ENCODE peak calls at places on chromosomes 6 and 20, in five cellular contexts. One of them, this sample, is unnamed. For H3K9me3, the result is how much of the 10 kb centered on the place peaks cover.

GRCh38 chr20:48714764-48715163 is 113.0 kb downstream of the PREX1 start:
- DNase-seq in A549: no peak
- DNase-seq in uterus: no peak
- DNase-seq in psoas muscle: no peak
- DNase-seq in heart right ventricle: no peak
- DNase-seq in this sample: no peak

GRCh38 chr6:170024940-170025339 is 265.9 kb downstream of the DLL1 start:
- DNase-seq in psoas muscle: no peak
- DNase-seq in heart right ventricle: no peak
- DNase-seq in uterus: peak
- DNase-seq in A549: no peak
- DNase-seq in this sample: no peak

GRCh38 chr20:5703542-5704215 is 46.5 kb upstream of the SHLD1 start:
- DNase-seq in psoas muscle: no peak
- DNase-seq in A549: no peak
- DNase-seq in uterus: no peak
- DNase-seq in heart right ventricle: no peak
- DNase-seq in this sample: no peak

GRCh38 chr20:41669708-41670263 is 51.6 kb upstream of the CHD6 start:
- DNase-seq in uterus: no peak
- DNase-seq in A549: no peak
- DNase-seq in heart right ventricle: no peak
- DNase-seq in psoas muscle: no peak
- DNase-seq in this sample: no peak

GRCh38 chr20:51985013-51985415 is 182.7 kb upstream of the SALL4 start:
- DNase-seq in heart right ventricle: no peak
- DNase-seq in A549: peak
- DNase-seq in psoas muscle: no peak
- DNase-seq in uterus: peak
- DNase-seq in this sample: no peak

GRCh38 chr6:109743739-109744138 is 52.6 kb downstream of the FIG4 start:
- DNase-seq in psoas muscle: no peak
- DNase-seq in A549: no peak
- DNase-seq in heart right ventricle: no peak
- DNase-seq in uterus: no peak
- DNase-seq in this sample: no peak

GRCh38 chr20:2042400-2042799 is 48.5 kb upstream of the PDYN start:
- DNase-seq in uterus: no peak
- DNase-seq in heart right ventricle: no peak
- DNase-seq in A549: no peak
- DNase-seq in psoas muscle: no peak
- DNase-seq in this sample: no peak

GRCh38 chr6:31057426-31058003 is 47.2 kb downstream of the MUC22 start:
- DNase-seq in heart right ventricle: no peak
- DNase-seq in psoas muscle: no peak
- DNase-seq in A549: no peak
- DNase-seq in uterus: no peak
- DNase-seq in this sample: no peak

GRCh38 chr6:109910571-109910970 is 67.5 kb upstream of the GPR6 start:
- DNase-seq in psoas muscle: no peak
- DNase-seq in A549: no peak
- DNase-seq in uterus: no peak
- DNase-seq in heart right ventricle: no peak
- DNase-seq in this sample: no peak

GRCh38 chr6:162871966-162872365 is 144.2 kb downstream of the PACRG start:
- DNase-seq in psoas muscle: no peak
- DNase-seq in heart right ventricle: no peak
- DNase-seq in uterus: no peak
- DNase-seq in A549: no peak
- DNase-seq in this sample: no peak

GRCh38 chr6:89058627-89059026 is 21.9 kb upstream of the PNRC1 start:
- DNase-seq in psoas muscle: no peak
- DNase-seq in heart right ventricle: no peak
- DNase-seq in A549: no peak
- DNase-seq in uterus: no peak
- DNase-seq in this sample: no peak

GRCh38 chr6:42762950-42763349 is 17.0 kb upstream of the TBCC start:
- DNase-seq in A549: no peak
- DNase-seq in psoas muscle: no peak
- DNase-seq in uterus: no peak
- DNase-seq in heart right ventricle: no peak
- DNase-seq in this sample: no peak

GRCh38 chr6:167575201-167575696 is 250.4 kb downstream of the TTLL2 start:
- DNase-seq in psoas muscle: no peak
- DNase-seq in uterus: no peak
- DNase-seq in A549: no peak
- DNase-seq in heart right ventricle: no peak
- DNase-seq in this sample: peak

GRCh38 chr6:42914546-42914945 is 1.3 kb upstream of the PTCRA start:
- DNase-seq in uterus: no peak
- DNase-seq in heart right ventricle: no peak
- DNase-seq in psoas muscle: no peak
- DNase-seq in A549: no peak
- DNase-seq in this sample: no peak

GRCh38 chr6:135423649-135424128 is 73.9 kb downstream of the AHI1 start:
- DNase-seq in uterus: no peak
- DNase-seq in A549: peak
- DNase-seq in heart right ventricle: no peak
- DNase-seq in psoas muscle: no peak
- DNase-seq in this sample: no peak

GRCh38 chr20:1429143-1429728 is 36.4 kb upstream of the FKBP1A start:
- DNase-seq in A549: no peak
- DNase-seq in uterus: no peak
- DNase-seq in psoas muscle: no peak
- DNase-seq in heart right ventricle: no peak
- DNase-seq in this sample: no peak

DNA sequence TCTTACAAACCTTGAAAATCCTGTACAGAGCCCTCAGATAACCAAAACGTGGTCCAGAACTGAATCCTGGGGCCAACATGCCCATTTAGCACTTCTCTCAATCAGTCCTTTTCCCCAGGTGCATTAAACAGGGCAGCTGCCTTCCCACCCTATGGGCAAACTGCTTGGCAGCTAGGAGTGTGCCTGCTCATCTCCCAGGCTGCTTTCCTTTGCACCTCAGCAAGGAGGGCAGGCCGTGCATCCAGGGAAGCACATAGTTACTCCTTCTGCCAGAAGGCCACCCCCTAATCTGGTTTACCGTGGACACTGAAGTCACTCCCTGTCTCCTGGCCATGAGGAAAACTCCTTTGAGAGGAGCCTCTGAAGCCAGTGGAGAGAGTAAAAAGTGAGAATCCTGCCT is 10.0 kb downstream of the PKIG start:
- DNase-seq in psoas muscle: no peak
- DNase-seq in uterus: no peak
- DNase-seq in A549: no peak
- DNase-seq in heart right ventricle: no peak
- DNase-seq in this sample: no peak
- H3K27ac ChIP-seq in psoas muscle: no peak
- H3K27ac ChIP-seq in uterus: no peak
- H3K27ac ChIP-seq in A549: no peak
- H3K27ac ChIP-seq in heart right ventricle: peak
- H3K27ac ChIP-seq in this sample: no peak

GRCh38 chr20:31869673-31869941 is 720 bp downstream of the DUSP15 start:
- DNase-seq in A549: no peak
- DNase-seq in heart right ventricle: no peak
- DNase-seq in uterus: no peak
- DNase-seq in psoas muscle: no peak
- DNase-seq in this sample: no peak
- H3K4me3 ChIP-seq in A549: peak
- H3K4me3 ChIP-seq in heart right ventricle: peak
- H3K4me3 ChIP-seq in uterus: peak
- H3K4me3 ChIP-seq in psoas muscle: peak
- H3K4me3 ChIP-seq in this sample: no peak

DNA sequence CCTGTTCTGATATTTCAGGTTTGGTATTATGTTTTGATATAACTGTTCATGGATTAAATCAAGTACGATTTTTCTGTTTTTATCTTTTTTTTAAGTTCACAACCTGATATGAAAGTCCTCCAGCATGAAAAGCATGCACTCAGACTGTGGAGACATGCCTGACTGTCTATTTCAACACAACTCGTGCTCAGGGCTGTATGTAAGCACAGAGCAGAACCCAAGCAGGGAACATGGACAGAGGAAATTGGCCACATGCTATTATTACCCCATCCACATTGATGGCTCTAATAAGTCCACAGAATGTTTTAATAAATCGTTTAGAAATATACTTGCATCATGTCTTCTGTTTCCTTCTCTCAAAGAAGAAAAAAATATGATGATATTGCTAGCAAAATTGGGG is 730.4 kb downstream of the C6orf118 start:
- DNase-seq in heart right ventricle: no peak
- DNase-seq in A549: no peak
- DNase-seq in psoas muscle: no peak
- DNase-seq in uterus: no peak
- DNase-seq in this sample: no peak
- H3K9me3 ChIP-seq in heart right ventricle: under half
- H3K9me3 ChIP-seq in A549: under half
- H3K9me3 ChIP-seq in psoas muscle: under half
- H3K9me3 ChIP-seq in uterus: under half
- H3K9me3 ChIP-seq in this sample: under half

GRCh38 chr20:19047040-19047950 is 165.1 kb upstream of the SLC24A3 start:
- DNase-seq in uterus: no peak
- DNase-seq in psoas muscle: peak
- DNase-seq in heart right ventricle: peak
- DNase-seq in A549: no peak
- DNase-seq in this sample: peak
- H3K27ac ChIP-seq in uterus: no peak
- H3K27ac ChIP-seq in psoas muscle: peak
- H3K27ac ChIP-seq in heart right ventricle: no peak
- H3K27ac ChIP-seq in A549: no peak
- H3K27ac ChIP-seq in this sample: no peak

GRCh38 chr6:13761361-13762036 is 49.9 kb upstream of the RANBP9 start:
- DNase-seq in heart right ventricle: no peak
- DNase-seq in uterus: no peak
- DNase-seq in psoas muscle: no peak
- DNase-seq in A549: no peak
- DNase-seq in this sample: no peak
- H3K4me3 ChIP-seq in heart right ventricle: no peak
- H3K4me3 ChIP-seq in uterus: no peak
- H3K4me3 ChIP-seq in psoas muscle: no peak
- H3K4me3 ChIP-seq in A549: no peak
- H3K4me3 ChIP-seq in this sample: no peak

GRCh38 chr20:46505501-46505900 is 7.9 kb downstream of the ZNF334 start:
- DNase-seq in A549: no peak
- DNase-seq in uterus: no peak
- DNase-seq in heart right ventricle: no peak
- DNase-seq in psoas muscle: no peak
- DNase-seq in this sample: no peak

GRCh38 chr20:46501961-46502360 is 11.4 kb downstream of the ZNF334 start:
- DNase-seq in A549: no peak
- DNase-seq in uterus: no peak
- DNase-seq in psoas muscle: no peak
- DNase-seq in heart right ventricle: no peak
- DNase-seq in this sample: no peak

DNA sequence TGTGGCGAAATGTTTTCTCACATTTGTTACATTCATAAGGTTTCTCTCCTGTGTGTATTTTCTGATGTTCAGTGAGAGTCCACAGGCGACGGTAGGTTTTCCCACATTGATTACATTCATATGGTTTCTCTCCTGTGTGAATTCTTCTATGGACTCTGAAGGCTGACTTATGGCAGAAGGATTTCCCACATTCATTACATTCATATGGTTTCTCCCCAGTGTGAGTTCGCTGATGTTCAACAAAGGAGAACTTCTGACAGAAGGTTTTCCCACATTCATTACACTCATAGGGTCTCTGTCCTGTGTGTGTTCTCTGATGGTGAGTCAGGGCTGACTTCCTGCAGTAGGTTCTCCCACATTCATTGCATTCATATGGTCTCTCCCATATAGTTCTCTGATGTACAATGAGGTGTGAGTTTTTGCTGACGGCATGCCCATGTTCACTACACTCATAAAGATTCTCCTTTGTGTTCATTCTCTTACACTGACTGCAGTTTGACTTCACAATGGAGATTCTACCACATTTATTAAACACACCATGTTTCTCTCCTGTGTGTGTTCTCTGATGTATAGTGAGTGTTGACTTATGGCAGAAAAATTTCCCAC is 11.9 kb downstream of the ZNF334 start:
- DNase-seq in A549: no peak
- DNase-seq in uterus: no peak
- DNase-seq in heart right ventricle: no peak
- DNase-seq in psoas muscle: no peak
- DNase-seq in this sample: no peak
- H3K9me3 ChIP-seq in A549: half or more
- H3K9me3 ChIP-seq in uterus: under half
- H3K9me3 ChIP-seq in heart right ventricle: half or more
- H3K9me3 ChIP-seq in psoas muscle: under half
- H3K9me3 ChIP-seq in this sample: under half

GRCh38 chr6:157763129-157763893 is 59.7 kb upstream of the SNX9 start:
- DNase-seq in uterus: peak
- DNase-seq in heart right ventricle: peak
- DNase-seq in psoas muscle: peak
- DNase-seq in A549: peak
- DNase-seq in this sample: peak

GRCh38 chr6:157760589-157761330 is 62.3 kb upstream of the SNX9 start:
- DNase-seq in psoas muscle: no peak
- DNase-seq in heart right ventricle: no peak
- DNase-seq in A549: peak
- DNase-seq in uterus: peak
- DNase-seq in this sample: no peak

GRCh38 chr6:157761331-157761921 is 61.6 kb upstream of the SNX9 start:
- DNase-seq in psoas muscle: no peak
- DNase-seq in heart right ventricle: no peak
- DNase-seq in uterus: peak
- DNase-seq in A549: no peak
- DNase-seq in this sample: no peak

GRCh38 chr6:157762636-157763035 is 60.4 kb upstream of the SNX9 start:
- DNase-seq in heart right ventricle: no peak
- DNase-seq in uterus: no peak
- DNase-seq in A549: peak
- DNase-seq in psoas muscle: no peak
- DNase-seq in this sample: no peak

DNA sequence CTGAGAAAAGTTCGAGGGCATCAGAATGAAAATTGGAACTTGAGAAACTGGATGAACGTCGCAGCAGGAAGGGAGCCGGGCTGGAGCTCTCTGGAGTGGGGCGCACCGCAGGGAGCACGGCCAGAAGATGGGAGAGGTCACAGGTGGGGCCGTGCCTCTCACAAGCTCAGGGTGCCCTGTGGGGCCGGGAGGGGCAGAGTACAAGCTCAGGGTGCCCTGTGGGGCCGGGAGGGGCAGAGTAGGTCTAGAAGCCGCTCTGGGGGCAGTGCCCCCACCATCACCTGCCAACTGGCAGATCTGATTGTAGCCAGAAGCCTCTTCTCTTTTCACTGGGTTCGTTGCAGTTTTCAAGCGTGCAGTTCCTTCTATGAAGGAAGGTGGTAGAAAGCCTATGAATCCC is 61.1 kb upstream of the SNX9 start:
- DNase-seq in uterus: no peak
- DNase-seq in psoas muscle: no peak
- DNase-seq in heart right ventricle: no peak
- DNase-seq in A549: no peak
- DNase-seq in this sample: no peak
- H3K27ac ChIP-seq in uterus: peak
- H3K27ac ChIP-seq in psoas muscle: no peak
- H3K27ac ChIP-seq in heart right ventricle: no peak
- H3K27ac ChIP-seq in A549: peak
- H3K27ac ChIP-seq in this sample: no peak

This sample was measured in lung.